ENCODE peak calls at places on chromosomes 2 and 18, in seven cellular contexts. One of them, this sample, is unnamed.

GRCh38 chr2:146821836-146822316 is 1023.0 kb upstream of the ACVR2A start:
- DNase-seq in NT2/D1: no peak
- DNase-seq in HepG2: no peak
- DNase-seq in GM12878: no peak
- DNase-seq in K562: no peak
- DNase-seq in H1: no peak
- DNase-seq in SK-N-SH: no peak
- DNase-seq in this sample: no peak

GRCh38 chr2:113872201-113872600 is 17.7 kb upstream of the ACTR3 start:
- DNase-seq in NT2/D1: no peak
- DNase-seq in HepG2: no peak
- DNase-seq in GM12878: no peak
- DNase-seq in K562: no peak
- DNase-seq in H1: no peak
- DNase-seq in SK-N-SH: no peak
- DNase-seq in this sample: no peak

GRCh38 chr2:68251855-68252406 is 401 bp downstream of the PPP3R1 start:
- DNase-seq in NT2/D1: no peak
- DNase-seq in HepG2: no peak
- DNase-seq in GM12878: no peak
- DNase-seq in K562: peak
- DNase-seq in H1: no peak
- DNase-seq in SK-N-SH: peak
- DNase-seq in this sample: no peak

GRCh38 chr18:10234281-10234680 is 220.2 kb upstream of the APCDD1 start:
- DNase-seq in NT2/D1: no peak
- DNase-seq in HepG2: no peak
- DNase-seq in GM12878: no peak
- DNase-seq in K562: no peak
- DNase-seq in H1: no peak
- DNase-seq in SK-N-SH: no peak
- DNase-seq in this sample: no peak

GRCh38 chr18:62551972-62552513 is 29.2 kb downstream of the ZCCHC2 start:
- DNase-seq in NT2/D1: no peak
- DNase-seq in HepG2: no peak
- DNase-seq in GM12878: no peak
- DNase-seq in K562: no peak
- DNase-seq in H1: no peak
- DNase-seq in SK-N-SH: no peak
- DNase-seq in this sample: no peak

GRCh38 chr2:10490806-10491291 is 42.7 kb upstream of the ODC1 start:
- DNase-seq in NT2/D1: no peak
- DNase-seq in HepG2: peak
- DNase-seq in GM12878: no peak
- DNase-seq in K562: no peak
- DNase-seq in H1: no peak
- DNase-seq in SK-N-SH: no peak
- DNase-seq in this sample: no peak

GRCh38 chr2:240338274-240338673 is 97.2 kb upstream of the GPC1 start:
- DNase-seq in NT2/D1: no peak
- DNase-seq in HepG2: no peak
- DNase-seq in GM12878: no peak
- DNase-seq in K562: no peak
- DNase-seq in H1: no peak
- DNase-seq in SK-N-SH: no peak
- DNase-seq in this sample: no peak

GRCh38 chr2:238505892-238506280 is 79.2 kb downstream of the ASB1 start:
- DNase-seq in NT2/D1: no peak
- DNase-seq in HepG2: no peak
- DNase-seq in GM12878: no peak
- DNase-seq in K562: no peak
- DNase-seq in H1: no peak
- DNase-seq in SK-N-SH: no peak
- DNase-seq in this sample: no peak

GRCh38 chr2:186903183-186903582 is 54.2 kb upstream of the ZSWIM2 start:
- DNase-seq in NT2/D1: no peak
- DNase-seq in HepG2: no peak
- DNase-seq in GM12878: no peak
- DNase-seq in K562: no peak
- DNase-seq in H1: no peak
- DNase-seq in SK-N-SH: peak
- DNase-seq in this sample: no peak

GRCh38 chr18:67001052-67001451 is 397.2 kb upstream of the CDH19 start:
- DNase-seq in NT2/D1: no peak
- DNase-seq in HepG2: no peak
- DNase-seq in GM12878: no peak
- DNase-seq in K562: no peak
- DNase-seq in H1: no peak
- DNase-seq in SK-N-SH: peak
- DNase-seq in this sample: no peak

DNA sequence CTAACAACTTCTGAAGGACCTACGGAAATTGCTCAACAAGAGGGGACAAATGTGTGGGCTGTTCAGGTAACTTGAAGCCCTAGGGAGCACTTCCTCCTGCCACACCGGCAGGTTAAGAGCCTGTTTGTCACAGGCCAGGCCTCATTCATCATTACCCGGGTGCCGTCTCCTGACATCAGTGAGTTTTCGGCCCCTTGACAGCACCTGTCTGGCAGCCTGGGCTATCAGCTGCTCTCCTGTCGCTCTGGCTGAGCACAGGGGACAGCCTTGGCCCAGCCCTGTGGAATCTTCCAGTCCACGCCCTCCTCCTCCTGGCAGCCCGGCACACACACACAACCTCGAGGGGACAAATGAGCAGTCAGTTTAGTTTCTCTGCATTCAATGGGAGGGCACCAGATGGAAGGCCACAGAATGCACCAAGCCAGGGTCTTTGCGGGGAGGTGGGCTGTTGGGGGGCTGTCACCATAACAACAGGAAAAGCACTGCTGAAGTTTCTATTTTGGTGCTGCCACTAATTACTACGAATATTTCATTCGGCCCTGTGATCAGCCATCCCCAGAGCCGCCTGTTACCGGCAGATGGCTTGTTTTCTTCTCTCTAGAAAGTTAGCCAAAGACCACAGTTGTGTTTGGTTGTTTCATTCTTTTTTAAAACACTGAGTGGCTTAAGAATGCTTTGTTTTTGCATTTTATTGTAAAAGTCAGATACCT is 190.0 kb upstream of the NDUFV2 start:
- DNase-seq in NT2/D1: no peak
- DNase-seq in HepG2: no peak
- DNase-seq in GM12878: no peak
- DNase-seq in K562: peak
- DNase-seq in H1: no peak
- DNase-seq in SK-N-SH: no peak
- DNase-seq in this sample: no peak
- TF ChIP-seq YY1 in NT2/D1: no peak
- TF ChIP-seq YY1 in HepG2: no peak
- TF ChIP-seq YY1 in GM12878: no peak
- TF ChIP-seq YY1 in K562: no peak
- TF ChIP-seq YY1 in H1: no peak
- TF ChIP-seq YY1 in SK-N-SH: no peak
- TF ChIP-seq YY1 in this sample: no peak

GRCh38 chr2:222798528-222798927 is 62.3 kb upstream of the ACSL3 start:
- DNase-seq in NT2/D1: no peak
- DNase-seq in HepG2: no peak
- DNase-seq in GM12878: no peak
- DNase-seq in K562: no peak
- DNase-seq in H1: no peak
- DNase-seq in SK-N-SH: no peak
- DNase-seq in this sample: no peak

GRCh38 chr2:222796413-222797103 is 64.3 kb upstream of the ACSL3 start:
- DNase-seq in NT2/D1: no peak
- DNase-seq in HepG2: peak
- DNase-seq in GM12878: no peak
- DNase-seq in K562: no peak
- DNase-seq in H1: no peak
- DNase-seq in SK-N-SH: no peak
- DNase-seq in this sample: no peak

GRCh38 chr2:222797871-222798270 is 63.0 kb upstream of the ACSL3 start:
- DNase-seq in NT2/D1: no peak
- DNase-seq in HepG2: no peak
- DNase-seq in GM12878: no peak
- DNase-seq in K562: no peak
- DNase-seq in H1: no peak
- DNase-seq in SK-N-SH: no peak
- DNase-seq in this sample: no peak

GRCh38 chr2:222795671-222796357 is 65.0 kb upstream of the ACSL3 start:
- DNase-seq in NT2/D1: no peak
- DNase-seq in HepG2: peak
- DNase-seq in GM12878: no peak
- DNase-seq in K562: no peak
- DNase-seq in H1: no peak
- DNase-seq in SK-N-SH: no peak
- DNase-seq in this sample: no peak

DNA sequence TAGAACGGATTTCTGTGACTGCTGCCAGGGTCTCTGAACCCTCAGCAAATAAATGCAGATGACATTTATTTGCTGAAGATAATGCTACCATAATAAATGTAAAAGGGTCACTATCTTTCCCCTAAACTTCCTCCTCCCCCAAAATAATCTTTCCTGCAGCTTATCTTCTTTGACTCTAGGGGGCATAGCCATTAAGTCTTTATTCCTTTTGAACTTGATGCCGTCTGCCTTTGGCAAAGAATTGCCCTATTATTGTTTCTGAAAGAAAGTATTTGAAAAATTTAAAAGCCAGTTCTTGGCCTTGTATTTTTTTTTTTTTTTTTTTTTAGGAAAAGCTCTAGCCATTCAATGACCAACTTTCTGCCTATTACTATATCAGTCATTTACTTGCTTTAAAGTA is 63.5 kb upstream of the ACSL3 start:
- DNase-seq in NT2/D1: no peak
- DNase-seq in HepG2: peak
- DNase-seq in GM12878: no peak
- DNase-seq in K562: peak
- DNase-seq in H1: no peak
- DNase-seq in SK-N-SH: peak
- DNase-seq in this sample: no peak
- TF ChIP-seq YY1 in NT2/D1: no peak
- TF ChIP-seq YY1 in HepG2: no peak
- TF ChIP-seq YY1 in GM12878: no peak
- TF ChIP-seq YY1 in K562: no peak
- TF ChIP-seq YY1 in H1: no peak
- TF ChIP-seq YY1 in SK-N-SH: no peak
- TF ChIP-seq YY1 in this sample: no peak

GRCh38 chr18:59813942-59814341 is 85.9 kb upstream of the PMAIP1 start:
- DNase-seq in NT2/D1: no peak
- DNase-seq in HepG2: no peak
- DNase-seq in GM12878: no peak
- DNase-seq in K562: no peak
- DNase-seq in H1: no peak
- DNase-seq in SK-N-SH: no peak
- DNase-seq in this sample: no peak

GRCh38 chr18:59818769-59819168 is 81.0 kb upstream of the PMAIP1 start:
- DNase-seq in NT2/D1: no peak
- DNase-seq in HepG2: no peak
- DNase-seq in GM12878: no peak
- DNase-seq in K562: no peak
- DNase-seq in H1: no peak
- DNase-seq in SK-N-SH: no peak
- DNase-seq in this sample: no peak

GRCh38 chr18:59810183-59810582 is 89.6 kb upstream of the PMAIP1 start:
- DNase-seq in NT2/D1: no peak
- DNase-seq in HepG2: no peak
- DNase-seq in GM12878: no peak
- DNase-seq in K562: no peak
- DNase-seq in H1: no peak
- DNase-seq in SK-N-SH: no peak
- DNase-seq in this sample: no peak

GRCh38 chr18:59810740-59811520 is 88.9 kb upstream of the PMAIP1 start:
- DNase-seq in NT2/D1: no peak
- DNase-seq in HepG2: no peak
- DNase-seq in GM12878: no peak
- DNase-seq in K562: no peak
- DNase-seq in H1: no peak
- DNase-seq in SK-N-SH: peak
- DNase-seq in this sample: no peak

DNA sequence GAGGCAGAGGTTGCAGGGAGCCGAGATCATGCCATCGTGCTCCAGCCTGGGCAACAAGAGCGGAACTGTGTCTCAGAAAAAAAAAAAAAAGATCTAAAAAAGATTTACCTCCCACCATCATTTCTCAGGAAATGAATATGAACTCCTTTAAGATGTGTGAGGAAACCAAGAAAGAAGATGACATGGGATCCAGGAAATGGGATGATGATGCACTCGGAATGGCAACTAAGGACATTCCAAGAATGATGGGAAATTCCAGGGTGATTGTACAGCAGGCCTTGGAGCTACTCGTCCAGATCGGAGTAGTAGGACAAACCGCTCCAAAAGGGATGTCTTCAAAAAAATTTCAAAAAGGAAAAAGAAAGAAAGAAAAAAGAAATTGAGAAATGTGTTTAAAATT is 84.9 kb upstream of the PMAIP1 start:
- DNase-seq in NT2/D1: no peak
- DNase-seq in HepG2: no peak
- DNase-seq in GM12878: no peak
- DNase-seq in K562: no peak
- DNase-seq in H1: no peak
- DNase-seq in SK-N-SH: no peak
- DNase-seq in this sample: no peak
- TF ChIP-seq YY1 in NT2/D1: no peak
- TF ChIP-seq YY1 in HepG2: no peak
- TF ChIP-seq YY1 in GM12878: no peak
- TF ChIP-seq YY1 in K562: no peak
- TF ChIP-seq YY1 in H1: no peak
- TF ChIP-seq YY1 in SK-N-SH: peak
- TF ChIP-seq YY1 in this sample: no peak

GRCh38 chr18:12307251-12307736 is 747 bp upstream of the TUBB6 start:
- DNase-seq in NT2/D1: no peak
- DNase-seq in HepG2: no peak
- DNase-seq in GM12878: no peak
- DNase-seq in K562: no peak
- DNase-seq in H1: no peak
- DNase-seq in SK-N-SH: peak
- DNase-seq in this sample: no peak

GRCh38 chr18:12307871-12308385 is at the start of gene TUBB6:
- DNase-seq in NT2/D1: no peak
- DNase-seq in HepG2: no peak
- DNase-seq in GM12878: no peak
- DNase-seq in K562: peak
- DNase-seq in H1: no peak
- DNase-seq in SK-N-SH: peak
- DNase-seq in this sample: no peak

GRCh38 chr18:12306752-12307151 is 1.3 kb upstream of the TUBB6 start:
- DNase-seq in NT2/D1: no peak
- DNase-seq in HepG2: no peak
- DNase-seq in GM12878: no peak
- DNase-seq in K562: no peak
- DNase-seq in H1: no peak
- DNase-seq in SK-N-SH: no peak
- DNase-seq in this sample: no peak

GRCh38 chr18:12309683-12310198 is 1.7 kb downstream of the TUBB6 start:
- DNase-seq in NT2/D1: no peak
- DNase-seq in HepG2: no peak
- DNase-seq in GM12878: no peak
- DNase-seq in K562: no peak
- DNase-seq in H1: no peak
- DNase-seq in SK-N-SH: no peak
- DNase-seq in this sample: no peak

GRCh38 chr18:12308386-12309100 is 502 bp downstream of the TUBB6 start:
- DNase-seq in NT2/D1: no peak
- DNase-seq in HepG2: peak
- DNase-seq in GM12878: no peak
- DNase-seq in K562: peak
- DNase-seq in H1: no peak
- DNase-seq in SK-N-SH: peak
- DNase-seq in this sample: no peak
- TF ChIP-seq YY1 in NT2/D1: no peak
- TF ChIP-seq YY1 in HepG2: no peak
- TF ChIP-seq YY1 in GM12878: no peak
- TF ChIP-seq YY1 in K562: no peak
- TF ChIP-seq YY1 in H1: peak
- TF ChIP-seq YY1 in SK-N-SH: no peak
- TF ChIP-seq YY1 in this sample: no peak